ENCODE peak calls at places on chromosomes 1 and 21, in seven cellular contexts. P is coronary artery; O is stimulated activated CD4-positive, alpha-beta T cell treated with anti-CD3 and anti-CD28 coated beads, Interleukin-2, amount 100 ng/mL, for 48 hours; I is NCI-H1694; G is naive thymus-derived CD4-positive, alpha-beta T cell; C is memory B cell; V is NCI-H2171 treated with DMSO at 0.1 percent for 48 hours. K is an unnamed sample.

GRCh38 chr1:44036409-44037111 is 5.3 kb upstream of the SLC6A9 start:
- DNase-seq in I (peak), G (peak), O (peak), V (peak), P (no peak), C (peak), K (peak)

GRCh38 chr1:62643283-62643682 is 44.9 kb downstream of the DOCK7 start:
- DNase-seq in P (no peak), C (no peak), V (no peak), G (no peak), I (no peak), O (no peak), K (no peak)

GRCh38 chr1:65606426-65606825 is 186.0 kb downstream of the LEPR start:
- DNase-seq in G (no peak), C (no peak), V (no peak), I (no peak), P (no peak), O (no peak), K (no peak)

GRCh38 chr1:110056776-110057175 is 13.7 kb downstream of the ALX3 start:
- DNase-seq in V (peak), C (no peak), P (no peak), O (no peak), G (no peak), I (no peak), K (no peak)

GRCh38 chr1:116768416-116768815 is 14.2 kb downstream of the CD2 start:
- DNase-seq in G (no peak), V (no peak), O (peak), P (no peak), C (no peak), I (no peak), K (no peak)

GRCh38 chr21:44653656-44654575 is 543 bp downstream of the KRTAP12-4 start:
- DNase-seq in P (no peak), O (no peak), G (peak), C (no peak), I (no peak), V (peak), K (no peak)

GRCh38 chr1:21872445-21873079 is 60.5 kb downstream of the LDLRAD2 start:
- DNase-seq in P (no peak), G (no peak), O (no peak), C (no peak), V (no peak), I (no peak), K (no peak)

GRCh38 chr1:65979145-65979544 is 186.4 kb downstream of the PDE4B start:
- DNase-seq in I (no peak), P (no peak), O (no peak), G (no peak), V (no peak), C (no peak), K (peak)

GRCh38 chr1:245493029-245493428 is 338.2 kb downstream of the KIF26B start:
- DNase-seq in C (no peak), O (no peak), P (no peak), V (no peak), G (no peak), I (no peak), K (no peak)

GRCh38 chr1:115746021-115746690 is 22.4 kb downstream of the CASQ2 start:
- DNase-seq in P (no peak), I (no peak), O (no peak), V (no peak), G (no peak), C (no peak), K (no peak)

GRCh38 chr1:244296447-244296846 is 155.3 kb downstream of the ADSS2 start:
- DNase-seq in C (no peak), G (no peak), P (no peak), O (no peak), V (no peak), I (no peak), K (no peak)

GRCh38 chr1:74368335-74368734 is 133.1 kb downstream of the TNNI3K start:
- DNase-seq in V (no peak), P (no peak), C (no peak), O (no peak), I (no peak), G (no peak), K (no peak)

GRCh38 chr1:85283475-85284199 is 7.2 kb upstream of the BCL10 start:
- DNase-seq in I (no peak), V (no peak), C (no peak), G (no peak), P (no peak), O (no peak), K (no peak)

GRCh38 chr1:222546548-222547259 is 1.2 kb downstream of the HHIPL2 start:
- DNase-seq in V (no peak), C (no peak), G (no peak), I (no peak), P (no peak), O (no peak), K (no peak)

GRCh38 chr1:22252902-22253790 is 110.2 kb upstream of the WNT4 start:
- DNase-seq in C (no peak), G (no peak), I (no peak), O (no peak), P (no peak), V (no peak), K (no peak)

GRCh38 chr21:33265664-33266049 is 510 bp upstream of the IL10RB start:
- DNase-seq in P (no peak), C (peak), V (no peak), I (no peak), G (peak), O (no peak), K (no peak)

GRCh38 chr1:9630331-9631081 is 21.0 kb upstream of the PIK3CD start:
- DNase-seq in V (no peak), I (no peak), C (no peak), P (no peak), G (peak), O (no peak), K (no peak)

GRCh38 chr21:31559368-31560119 is 99.9 kb upstream of the SOD1 start:
- DNase-seq in V (peak), C (peak), P (peak), I (peak), O (peak), G (peak), K (peak)

GRCh38 chr1:12594966-12595838 is 22.8 kb downstream of the DHRS3 start:
- DNase-seq in I (no peak), O (no peak), V (peak), G (peak), P (no peak), C (no peak), K (no peak)

GRCh38 chr1:151693057-151693651 is 23.4 kb downstream of the CELF3 start:
- DNase-seq in P (no peak), G (no peak), I (peak), C (no peak), O (no peak), V (peak), K (peak)

GRCh38 chr1:14254184-14254583 is 344.3 kb upstream of the KAZN start:
- DNase-seq in C (peak), P (no peak), G (no peak), O (no peak), V (no peak), I (no peak), K (no peak)

GRCh38 chr1:5388622-5389021 is 603.6 kb downstream of the NPHP4 start:
- DNase-seq in P (no peak), V (no peak), I (no peak), C (no peak), O (no peak), G (no peak), K (no peak)

GRCh38 chr1:19877821-19878636 is 4.2 kb upstream of the OTUD3 start:
- DNase-seq in I (no peak), O (no peak), P (no peak), G (no peak), C (no peak), V (peak), K (peak)

GRCh38 chr1:211843018-211843417 is 12.5 kb upstream of the LPGAT1 start:
- DNase-seq in O (no peak), P (no peak), V (no peak), G (no peak), I (no peak), C (no peak), K (no peak)

GRCh38 chr1:176949033-176949662 is 215.4 kb downstream of the ASTN1 start:
- DNase-seq in C (no peak), G (no peak), I (peak), P (no peak), V (no peak), O (peak), K (peak)

GRCh38 chr1:219086956-219087469 is 86.7 kb upstream of the LYPLAL1 start:
- DNase-seq in V (no peak), P (no peak), G (no peak), C (no peak), O (no peak), I (no peak), K (no peak)